ENCODE peak calls at places on chromosome 21, in ten cellular contexts. C is H9; D is DND-41; U is ovary; K is KG1; Q is AG09319; I is AG20443; A is stimulated activated CD4-positive, alpha-beta T cell treated with anti-CD3 and anti-CD28 coated beads, Interleukin-2, amount 100 ng/mL, for 24 hours; Y is CD8-positive, alpha-beta memory T cell; F is AML-193. J is an unnamed sample.

GRCh38 chr21:42495027-42495426 is 997 bp downstream of the RSPH1 start:
- DNase-seq in C (no peak), D (no peak), U (no peak), K (no peak), Q (no peak), I (no peak), A (no peak), Y (no peak), F (no peak), J (no peak)

GRCh38 chr21:37381883-37382585 is 15.5 kb downstream of the DYRK1A start:
- DNase-seq in C (no peak), D (no peak), U (no peak), K (no peak), Q (no peak), I (no peak), A (no peak), Y (no peak), F (no peak), J (no peak)

GRCh38 chr21:45844181-45844580 is 137.4 kb upstream of the COL6A1 start:
- DNase-seq in C (peak; percentile 19), D (no peak), U (peak; percentile 12), K (no peak), Q (no peak), I (no peak), A (no peak), Y (no peak), F (no peak), J (no peak)

GRCh38 chr21:37983336-37984095 is 67.3 kb upstream of the KCNJ6 start:
- DNase-seq in C (no peak), D (no peak), U (no peak), K (no peak), Q (no peak), I (no peak), A (no peak), Y (no peak), F (no peak), J (no peak)

GRCh38 chr21:45266518-45267389 is 20.9 kb downstream of the POFUT2 start:
- DNase-seq in C (peak; percentile 17), D (peak; percentile 80), U (peak; percentile 20), K (no peak), Q (no peak), I (no peak), A (peak; percentile 37), Y (peak; percentile 77), F (peak; percentile 66), J (peak; percentile 33)

GRCh38 chr21:31372176-31372765 is 28.2 kb upstream of the TIAM1 start:
- DNase-seq in C (no peak), D (no peak), U (no peak), K (no peak), Q (no peak), I (no peak), A (no peak), Y (no peak), F (no peak), J (no peak)

GRCh38 chr21:45767071-45768006 is 123.8 kb downstream of the PCBP3 start:
- DNase-seq in C (no peak), D (no peak), U (no peak), K (no peak), Q (no peak), I (no peak), A (peak; percentile 35), Y (no peak), F (no peak), J (no peak)

GRCh38 chr21:42527489-42528158 is 14.0 kb downstream of the SLC37A1 start:
- DNase-seq in C (no peak), D (peak; percentile 82), U (no peak), K (no peak), Q (no peak), I (no peak), A (peak; percentile 44), Y (peak; percentile 77), F (no peak), J (peak; percentile 31)

GRCh38 chr21:39628380-39628779 is 15.6 kb downstream of the B3GALT5 start:
- DNase-seq in C (no peak), D (no peak), U (no peak), K (no peak), Q (no peak), I (no peak), A (no peak), Y (no peak), F (no peak), J (no peak)

GRCh38 chr21:44866780-44867179 is 6.7 kb downstream of the PTTG1IP start:
- DNase-seq in C (no peak), D (no peak), U (no peak), K (no peak), Q (no peak), I (no peak), A (no peak), Y (no peak), F (no peak), J (no peak)

GRCh38 chr21:45003331-45004058 is 63.7 kb downstream of the SLX9 start:
- DNase-seq in C (no peak), D (no peak), U (peak; percentile 23), K (no peak), Q (no peak), I (no peak), A (no peak), Y (no peak), F (no peak), J (no peak)

GRCh38 chr21:39353295-39353694 is 4.4 kb upstream of the HMGN1 start:
- DNase-seq in C (no peak), D (no peak), U (no peak), K (no peak), Q (no peak), I (no peak), A (no peak), Y (no peak), F (no peak), J (no peak)

GRCh38 chr21:34004013-34004938 is 69.1 kb upstream of the MRPS6 start:
- DNase-seq in C (no peak), D (no peak), U (no peak), K (no peak), Q (no peak), I (peak; percentile 33), A (no peak), Y (no peak), F (no peak), J (no peak)

GRCh38 chr21:36260030-36260787 is 59.8 kb upstream of the MORC3 start:
- DNase-seq in C (no peak), D (peak; percentile 66), U (no peak), K (peak; percentile 65), Q (peak; percentile 22), I (peak; percentile 79), A (peak; percentile 47), Y (peak; percentile 51), F (peak; percentile 59), J (peak; percentile 21)

GRCh38 chr21:44487831-44488230 is 32.5 kb downstream of the LRRC3 start:
- DNase-seq in C (no peak), D (peak; percentile 37), U (no peak), K (no peak), Q (no peak), I (no peak), A (peak; percentile 63), Y (no peak), F (peak; percentile 22), J (peak; percentile 34)

GRCh38 chr21:36647279-36648093 is 51.4 kb upstream of the SIM2 start:
- DNase-seq in C (peak; percentile 57), D (no peak), U (no peak), K (no peak), Q (no peak), I (peak; percentile 56), A (no peak), Y (no peak), F (no peak), J (no peak)

GRCh38 chr21:22575165-22575584 is 1577.0 kb downstream of the NCAM2 start:
- DNase-seq in C (peak; percentile 46), D (peak; percentile 53), U (no peak), K (peak; percentile 44), Q (no peak), I (no peak), A (no peak), Y (no peak), F (peak; percentile 45), J (no peak)

GRCh38 chr21:46005081-46005480 is 23.5 kb downstream of the COL6A1 start:
- DNase-seq in C (peak; percentile 27), D (no peak), U (peak; percentile 47), K (no peak), Q (no peak), I (peak; percentile 13), A (no peak), Y (no peak), F (no peak), J (no peak)

GRCh38 chr21:42751866-42752265 is 98.4 kb downstream of the PDE9A start:
- DNase-seq in C (no peak), D (no peak), U (no peak), K (no peak), Q (no peak), I (no peak), A (no peak), Y (no peak), F (no peak), J (no peak)

GRCh38 chr21:41819856-41820281 is 53.0 kb upstream of the RIPK4 start:
- DNase-seq in C (no peak), D (no peak), U (no peak), K (no peak), Q (no peak), I (no peak), A (no peak), Y (no peak), F (no peak), J (no peak)

GRCh38 chr21:29078884-29079765 is 5.7 kb upstream of the CCT8 start:
- DNase-seq in C (no peak), D (peak; percentile 57), U (no peak), K (peak; percentile 81), Q (no peak), I (no peak), A (peak; percentile 35), Y (peak; percentile 45), F (peak; percentile 83), J (no peak)

GRCh38 chr21:42845296-42845965 is 33.9 kb downstream of the WDR4 start:
- DNase-seq in C (peak; percentile 17), D (no peak), U (peak; percentile 67), K (no peak), Q (no peak), I (no peak), A (no peak), Y (no peak), F (no peak), J (no peak)

GRCh38 chr21:39525129-39525528 is 73.4 kb downstream of the SH3BGR start:
- DNase-seq in C (no peak), D (no peak), U (no peak), K (no peak), Q (no peak), I (no peak), A (no peak), Y (no peak), F (no peak), J (no peak)

GRCh38 chr21:42545745-42546144 is 32.1 kb downstream of the SLC37A1 start:
- DNase-seq in C (no peak), D (no peak), U (no peak), K (no peak), Q (no peak), I (no peak), A (no peak), Y (no peak), F (no peak), J (no peak)

GRCh38 chr21:26495283-26495849 is 77.7 kb downstream of the CYYR1 start:
- DNase-seq in C (no peak), D (no peak), U (no peak), K (no peak), Q (no peak), I (no peak), A (no peak), Y (no peak), F (no peak), J (no peak)

GRCh38 chr21:34027727-34028461 is 45.5 kb upstream of the MRPS6 start:
- DNase-seq in C (no peak), D (no peak), U (no peak), K (no peak), Q (no peak), I (no peak), A (no peak), Y (no peak), F (no peak), J (no peak)

GRCh38 chr21:28832013-28832714 is 160.5 kb downstream of the LTN1 start:
- DNase-seq in C (no peak), D (peak; percentile 41), U (no peak), K (no peak), Q (no peak), I (no peak), A (no peak), Y (peak; percentile 52), F (peak; percentile 26), J (peak; percentile 3)

GRCh38 chr21:36385909-36386642 is 884 bp downstream of the CHAF1B start:
- DNase-seq in C (no peak), D (no peak), U (no peak), K (no peak), Q (no peak), I (peak; percentile 32), A (no peak), Y (no peak), F (no peak), J (no peak)

J was measured in activated T-cell treated with anti-CD3 and anti-CD28 coated beads for 24 hours.